ENCODE peak calls at places on chromosomes 5 and 9, in ten cellular contexts. S is mucosa of gallbladder; J is NCI-H526 treated with DMSO at 0.1 percent for 48 hours; T is pancreas; Q is stimulated activated CD8-positive, alpha-beta memory T cell treated with anti-CD3 and anti-CD28 coated beads, Interleukin-15, amount 100 ng/mL, for 24 hours; G is T47D; A is activated CD8-positive, alpha-beta T cell treated with anti-CD3 and anti-CD28 coated beads, Interleukin-2, amount 10 ng/mL, durations not matched to agents 7 days and 5 days; N is MM.1S; O is activated T-cell treated with anti-CD3 and anti-CD28 coated beads for 48 hours; Y is GDM1. X is an unnamed sample.
A peak's percentile ranks its signal among the peaks of the same experiment; 100 is the strongest.

GRCh38 chr5:56475689-56476486 is 242.8 kb upstream of the ANKRD55 start:
- DNase-seq in S (no peak), J (no peak), T (no peak), Q (no peak), G (no peak), A (no peak), N (no peak), O (no peak), Y (no peak), X (no peak)

GRCh38 chr5:154669402-154669801 is 85.8 kb upstream of the LARP1 start:
- DNase-seq in S (no peak), J (no peak), T (no peak), Q (no peak), G (no peak), A (no peak), N (no peak), O (no peak), Y (no peak), X (no peak)

GRCh38 chr5:135881244-135881643 is 14.4 kb downstream of the IL9 start:
- DNase-seq in S (no peak), J (no peak), T (no peak), Q (no peak), G (no peak), A (no peak), N (no peak), O (no peak), Y (no peak), X (no peak)

GRCh38 chr5:141788296-141788980 is 89.8 kb downstream of the PCDH1 start:
- DNase-seq in S (no peak), J (no peak), T (no peak), Q (no peak), G (peak; percentile 11), A (no peak), N (no peak), O (no peak), Y (no peak), X (no peak)

GRCh38 chr5:116645627-116646026 is 71.0 kb upstream of the SEMA6A start:
- DNase-seq in S (no peak), J (no peak), T (no peak), Q (no peak), G (no peak), A (no peak), N (no peak), O (no peak), Y (no peak), X (no peak)

GRCh38 chr5:138241688-138242547 is 28.8 kb upstream of the CDC23 start:
- DNase-seq in S (no peak), J (peak; percentile 27), T (peak; percentile 71), Q (no peak), G (no peak), A (peak; percentile 23), N (no peak), O (no peak), Y (no peak), X (peak; percentile 70)

GRCh38 chr9:27566118-27566517 is 7.2 kb downstream of the C9orf72 start:
- DNase-seq in S (no peak), J (no peak), T (no peak), Q (no peak), G (no peak), A (no peak), N (no peak), O (no peak), Y (no peak), X (no peak)

GRCh38 chr5:33281507-33281906 is 159.3 kb upstream of the TARS1 start:
- DNase-seq in S (no peak), J (no peak), T (no peak), Q (no peak), G (no peak), A (no peak), N (no peak), O (no peak), Y (no peak), X (no peak)

GRCh38 chr9:100933656-100934055 is 94.9 kb upstream of the PLPPR1 start:
- DNase-seq in S (no peak), J (no peak), T (no peak), Q (no peak), G (no peak), A (no peak), N (no peak), O (no peak), Y (no peak), X (no peak)

X was measured in H1.